ENCODE peak calls at places on chromosome 2, in ten cellular contexts. D, L, K, I, V, O, C, W, Q and X are unnamed samples.

GRCh38 chr2:165407464-165407863 is 62.0 kb upstream of the CSRNP3 start:
- DNase-seq in D (no peak), I (no peak), O (no peak), L (no peak), Q (no peak), W (no peak), V (no peak), C (no peak), K (no peak), X (no peak)

GRCh38 chr2:231364061-231364460 is 31.4 kb upstream of the B3GNT7 start:
- DNase-seq in Q (no peak), I (no peak), K (no peak), C (no peak), L (no peak), O (no peak), W (no peak), D (peak; percentile 35), V (no peak), X (peak; percentile 43)

GRCh38 chr2:183950673-183951072 is 647.7 kb upstream of the ZNF804A start:
- DNase-seq in C (no peak), I (no peak), K (no peak), V (no peak), D (no peak), O (no peak), L (no peak), Q (no peak), W (no peak), X (no peak)

GRCh38 chr2:237132799-237133198 is 47.1 kb downstream of the COPS8 start:
- DNase-seq in D (no peak), I (no peak), W (no peak), O (no peak), L (no peak), K (no peak), V (no peak), Q (peak; percentile 89), C (no peak), X (no peak)

GRCh38 chr2:151030663-151031230 is 230.9 kb downstream of the RBM43 start:
- DNase-seq in K (no peak), W (no peak), L (no peak), Q (peak; percentile 54), O (peak; percentile 26), C (no peak), D (no peak), I (no peak), V (no peak), X (no peak)

GRCh38 chr2:17166506-17166905 is 351.7 kb downstream of the RAD51AP2 start:
- DNase-seq in V (no peak), K (no peak), C (no peak), L (no peak), I (no peak), W (no peak), O (no peak), D (no peak), Q (no peak), X (no peak)

GRCh38 chr2:239357954-239358754 is 42.7 kb downstream of the HDAC4 start:
- DNase-seq in D (peak; percentile 58), I (no peak), W (no peak), Q (no peak), V (no peak), C (no peak), K (no peak), O (no peak), L (no peak), X (no peak)

GRCh38 chr2:42127425-42128424 is 41.4 kb upstream of the EML4 start:
- DNase-seq in K (no peak), O (no peak), L (no peak), I (peak; percentile 83), Q (no peak), C (no peak), V (peak; percentile 62), W (no peak), D (no peak), X (no peak)

GRCh38 chr2:122692400-122693083 is 937.1 kb downstream of the TSN start:
- DNase-seq in V (no peak), C (no peak), Q (no peak), O (no peak), W (no peak), D (no peak), I (no peak), K (no peak), L (no peak), X (no peak)

GRCh38 chr2:168138369-168138768 is 109.0 kb downstream of the STK39 start:
- DNase-seq in V (no peak), D (no peak), L (no peak), I (no peak), W (peak; percentile 44), K (no peak), C (no peak), O (peak; percentile 68), Q (no peak), X (no peak)

GRCh38 chr2:225649274-225649673 is 249.8 kb downstream of the NYAP2 start:
- DNase-seq in V (no peak), Q (no peak), O (no peak), D (no peak), L (no peak), K (no peak), I (no peak), C (no peak), W (no peak), X (no peak)

GRCh38 chr2:10137053-10137843 is 14.7 kb downstream of the RRM2 start:
- DNase-seq in D (peak; percentile 33), C (no peak), W (no peak), I (no peak), V (no peak), Q (no peak), L (no peak), K (no peak), O (no peak), X (peak; percentile 42)
- TF ChIP-seq POLR2AphosphoS5 in D (no peak), C (peak; percentile 64), W (no peak), I (no peak), V (no peak), Q (peak; percentile 14), L (no peak), K (no peak), O (no peak), X (no peak)

GRCh38 chr2:19348692-19349091 is 9.7 kb downstream of the OSR1 start:
- DNase-seq in O (no peak), D (peak; percentile 67), V (no peak), W (no peak), I (no peak), Q (no peak), L (no peak), C (no peak), K (no peak), X (peak; percentile 86)
- H3K4me1 ChIP-seq in O (peaks cover 68% of the 10 kb centered on the region), D (peaks cover 26% of the 10 kb centered on the region), V (peaks cover 39% of the 10 kb centered on the region), W (peaks cover 37% of the 10 kb centered on the region), I (peaks cover 6% of the 10 kb centered on the region), Q (peaks cover 34% of the 10 kb centered on the region), L (peaks cover 4% of the 10 kb centered on the region), C (no peaks in the 10 kb centered on the region), K (peaks cover 10% of the 10 kb centered on the region), X (peaks cover 42% of the 10 kb centered on the region)

DNA sequence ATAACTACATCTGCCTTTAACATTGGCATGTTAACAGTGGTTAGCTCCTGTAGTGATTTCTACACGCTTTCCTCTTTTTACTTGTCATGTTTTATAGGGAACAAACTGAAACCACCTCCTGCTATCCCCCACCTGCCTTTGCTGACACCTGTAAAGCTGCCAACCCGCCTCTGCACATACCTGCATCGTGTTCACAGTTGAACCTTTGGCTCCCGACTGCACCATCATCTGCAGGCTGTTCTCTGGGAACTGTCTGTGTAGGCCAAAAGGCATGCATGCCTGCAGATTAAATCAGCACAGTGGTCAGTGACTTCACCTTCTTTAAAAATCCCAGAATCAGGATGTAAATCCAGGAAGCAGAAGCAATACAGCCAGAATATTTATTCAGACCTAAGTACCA is 58.7 kb downstream of the POLR1A start:
- DNase-seq in D (peak; percentile 47), I (no peak), C (no peak), Q (no peak), K (no peak), V (no peak), W (no peak), L (peak; percentile 41), O (no peak), X (no peak)
- TF ChIP-seq POLR2AphosphoS5 in D (no peak), I (no peak), C (no peak), Q (no peak), K (no peak), V (no peak), W (no peak), L (no peak), O (no peak), X (no peak)

GRCh38 chr2:6789559-6790138 is 76.1 kb downstream of the CMPK2 start:
- DNase-seq in W (no peak), I (no peak), O (no peak), L (no peak), D (no peak), Q (no peak), C (no peak), V (no peak), K (no peak), X (no peak)

GRCh38 chr2:6791682-6792081 is 74.0 kb downstream of the CMPK2 start:
- DNase-seq in Q (peak; percentile 62), I (no peak), O (no peak), K (no peak), V (no peak), D (no peak), C (no peak), L (no peak), W (no peak), X (no peak)

GRCh38 chr2:6793913-6794312 is 71.8 kb downstream of the CMPK2 start:
- DNase-seq in W (no peak), O (no peak), V (no peak), L (no peak), Q (no peak), C (no peak), K (no peak), D (peak; percentile 77), I (no peak), X (no peak)

GRCh38 chr2:6793371-6793770 is 72.3 kb downstream of the CMPK2 start:
- DNase-seq in L (no peak), C (no peak), O (no peak), W (no peak), Q (no peak), D (no peak), V (peak; percentile 65), K (no peak), I (no peak), X (no peak)

DNA sequence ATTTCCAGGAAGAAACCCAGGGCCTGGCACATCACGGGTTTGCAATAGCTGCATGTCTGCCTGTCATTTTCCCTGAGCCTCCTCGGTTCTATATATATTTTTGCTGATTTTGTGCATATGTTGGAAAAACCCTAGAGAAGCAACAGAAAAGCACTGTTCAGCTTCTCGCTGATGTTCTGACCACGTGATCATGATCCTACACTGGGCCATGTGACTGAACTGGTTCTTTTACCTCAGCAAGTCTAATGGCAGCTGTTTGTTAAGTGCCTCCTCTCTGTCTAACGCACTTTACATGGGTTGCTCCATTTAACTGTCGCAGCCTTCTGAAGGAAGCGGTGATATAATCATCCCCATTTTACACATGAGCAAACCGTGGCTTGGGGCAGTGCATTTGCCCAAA is 71.2 kb downstream of the CMPK2 start:
- DNase-seq in Q (no peak), I (no peak), L (no peak), C (no peak), W (no peak), D (no peak), K (no peak), O (no peak), V (no peak), X (no peak)
- H3K4me1 ChIP-seq in Q (no peaks in the 10 kb centered on the region), I (no peaks in the 10 kb centered on the region), L (no peaks in the 10 kb centered on the region), C (no peaks in the 10 kb centered on the region), W (no peaks in the 10 kb centered on the region), D (peaks cover 11% of the 10 kb centered on the region), K (no peaks in the 10 kb centered on the region), O (no peaks in the 10 kb centered on the region), V (no peaks in the 10 kb centered on the region), X (no peaks in the 10 kb centered on the region)

GRCh38 chr2:38377501-38378258 is 607 bp upstream of the ATL2 start:
- DNase-seq in L (no peak), D (no peak), V (no peak), Q (peak; percentile 95), K (no peak), W (no peak), C (peak; percentile 25), O (no peak), I (no peak), X (no peak)
- TF ChIP-seq POLR2AphosphoS5 in L (no peak), D (no peak), V (no peak), Q (peak; percentile 58), K (no peak), W (peak; percentile 5), C (no peak), O (peak; percentile 3), I (no peak), X (no peak)